ENCODE peak calls at places on chromosome 12, in eight cellular contexts. J is uterus, P is A549, T is suprapubic skin, U is ovary, W is heart left ventricle, D is sigmoid colon, B is spleen. V is an unnamed sample.

GRCh38 chr12:52469853-52470252 is 3.8 kb downstream of the KRT6C start:
- DNase-seq in U (no peak), D (no peak), J (no peak), W (no peak), B (no peak), P (no peak), T (no peak), V (no peak)

GRCh38 chr12:62701492-62701891 is 233.5 kb downstream of the PPM1H start:
- DNase-seq in D (no peak), W (no peak), B (no peak), U (no peak), P (no peak), J (no peak), T (no peak), V (no peak)

GRCh38 chr12:88720785-88721650 is 140.7 kb upstream of the KITLG start:
- DNase-seq in P (no peak), B (no peak), W (no peak), T (no peak), D (no peak), U (no peak), J (no peak), V (no peak)

GRCh38 chr12:94100254-94100653 is 48.1 kb upstream of the PLXNC1 start:
- DNase-seq in P (no peak), W (no peak), U (no peak), J (peak; percentile 62), B (no peak), T (no peak), D (no peak), V (peak; percentile 41)

GRCh38 chr12:630656-631632 is 32.3 kb downstream of the NINJ2 start:
- DNase-seq in W (peak; percentile 91), P (no peak), U (no peak), B (peak; percentile 96), J (peak; percentile 38), D (peak; percentile 76), T (peak; percentile 75), V (peak; percentile 91)

GRCh38 chr12:57514720-57515467 is 5.4 kb downstream of the DDIT3 start:
- DNase-seq in U (no peak), B (no peak), P (no peak), W (no peak), D (no peak), J (no peak), T (no peak), V (no peak)

GRCh38 chr12:47078733-47079364 is 572 bp upstream of the PCED1B start:
- DNase-seq in U (peak; percentile 55), D (peak; percentile 87), J (peak; percentile 34), P (peak; percentile 57), T (no peak), W (no peak), B (peak; percentile 84), V (peak; percentile 86)

GRCh38 chr12:91575631-91576030 is 393.0 kb upstream of the DCN start:
- DNase-seq in P (no peak), D (no peak), T (no peak), W (no peak), U (no peak), B (no peak), J (no peak), V (no peak)

DNA sequence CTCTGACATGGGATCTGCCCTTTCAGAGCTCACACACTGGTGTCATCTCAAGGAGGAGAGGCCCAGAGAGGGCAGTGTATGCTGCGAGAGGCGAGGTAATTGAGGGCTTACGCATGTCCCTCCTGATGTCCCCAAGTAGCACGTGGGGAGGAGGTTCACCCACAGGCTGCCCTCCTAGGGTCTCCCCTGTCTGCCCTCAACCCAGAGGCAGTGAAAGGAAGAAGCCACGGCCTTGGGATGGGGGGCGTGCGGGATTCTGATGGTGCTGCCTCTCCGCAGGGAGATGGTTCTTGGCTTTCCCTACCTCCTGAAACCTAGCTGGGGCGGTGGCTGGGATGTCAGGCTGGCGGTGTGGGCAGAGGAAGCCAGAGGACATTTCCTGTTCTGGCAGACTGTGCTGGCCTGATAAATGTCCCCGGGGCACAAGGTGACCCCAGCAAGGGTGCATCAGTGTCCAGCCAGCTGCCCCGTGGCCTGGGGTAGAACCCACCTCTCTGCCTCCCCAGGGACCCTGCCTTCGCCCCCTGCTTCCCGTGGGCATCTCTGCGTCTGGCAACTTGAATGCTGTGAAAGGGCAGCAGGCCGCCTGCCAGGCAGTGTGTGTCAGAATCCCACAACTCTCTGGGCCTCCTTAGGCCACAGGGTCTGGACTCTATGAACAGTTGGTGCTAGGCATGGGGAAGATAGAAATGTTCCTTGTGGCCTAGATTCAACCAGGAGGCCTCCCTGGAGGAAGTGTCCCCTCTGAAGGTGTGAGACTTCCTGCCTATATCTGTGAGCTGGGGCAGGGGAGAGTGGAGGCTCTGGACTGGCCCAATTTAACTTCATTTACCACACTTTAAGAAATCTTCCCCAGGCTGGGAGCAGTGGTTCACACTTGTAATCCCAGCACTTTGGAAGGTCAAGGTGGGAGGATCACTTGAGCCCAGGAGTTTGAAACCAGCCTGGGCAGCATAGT is 4.8 kb downstream of the SH2B3 start:
- DNase-seq in B (peak; percentile 82), U (no peak), J (no peak), W (no peak), P (no peak), D (no peak), T (no peak), V (no peak)
- TF ChIP-seq POLR2A in B (no peak), U (no peak), J (no peak), W (no peak), P (no peak), D (no peak), T (no peak), V (no peak)

DNA sequence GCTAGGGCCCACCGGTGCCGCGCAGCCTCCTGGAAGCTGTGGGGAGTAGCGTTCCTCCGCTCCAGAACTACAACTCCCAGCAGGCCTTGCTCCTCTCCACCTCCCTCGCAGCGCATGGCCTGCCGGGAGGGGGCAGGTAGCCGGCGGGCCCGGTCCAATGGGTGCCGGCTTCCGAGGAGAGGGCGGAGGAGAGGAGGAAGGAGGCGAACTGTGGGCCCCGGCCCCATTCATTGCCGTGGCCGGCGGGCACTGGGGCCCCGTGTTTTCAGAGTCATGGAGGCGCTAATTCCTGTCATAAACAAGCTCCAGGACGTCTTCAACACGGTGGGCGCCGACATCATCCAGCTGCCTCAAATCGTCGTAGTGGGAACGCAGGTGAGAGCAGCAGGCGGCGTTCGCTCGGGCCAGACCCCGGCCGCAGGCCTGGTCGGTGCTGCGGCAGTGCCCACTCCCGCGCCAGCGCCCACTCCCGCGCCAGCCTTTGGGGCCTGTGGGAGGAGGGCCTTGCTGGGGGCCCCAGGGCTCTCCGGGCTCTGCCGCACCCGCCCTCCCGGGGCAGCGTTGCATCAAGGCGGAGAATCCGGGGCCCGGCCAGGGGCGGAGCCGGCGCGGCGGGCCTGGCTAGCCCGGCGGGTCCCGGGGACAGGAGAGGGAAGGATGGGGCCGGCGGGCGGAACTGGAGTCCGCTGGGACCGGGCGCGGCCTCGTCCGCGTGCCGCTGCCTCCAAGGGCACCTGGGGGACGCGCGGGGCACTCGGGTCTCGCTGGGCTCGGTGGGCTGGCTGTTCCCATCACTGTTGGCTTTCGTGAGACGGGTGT is at the start of gene DNM1L:
- DNase-seq in J (peak; percentile 93), W (peak; percentile 97), T (peak; percentile 95), B (peak; percentile 99), U (peak; percentile 93), D (peak; percentile 97), P (peak; percentile 96), V (peak; percentile 92)
- TF ChIP-seq CTCF in J (peak; percentile 34), W (peak; percentile 15), T (no peak), B (peak; percentile 56), U (no peak), D (no peak), P (no peak), V (no peak)

DNA sequence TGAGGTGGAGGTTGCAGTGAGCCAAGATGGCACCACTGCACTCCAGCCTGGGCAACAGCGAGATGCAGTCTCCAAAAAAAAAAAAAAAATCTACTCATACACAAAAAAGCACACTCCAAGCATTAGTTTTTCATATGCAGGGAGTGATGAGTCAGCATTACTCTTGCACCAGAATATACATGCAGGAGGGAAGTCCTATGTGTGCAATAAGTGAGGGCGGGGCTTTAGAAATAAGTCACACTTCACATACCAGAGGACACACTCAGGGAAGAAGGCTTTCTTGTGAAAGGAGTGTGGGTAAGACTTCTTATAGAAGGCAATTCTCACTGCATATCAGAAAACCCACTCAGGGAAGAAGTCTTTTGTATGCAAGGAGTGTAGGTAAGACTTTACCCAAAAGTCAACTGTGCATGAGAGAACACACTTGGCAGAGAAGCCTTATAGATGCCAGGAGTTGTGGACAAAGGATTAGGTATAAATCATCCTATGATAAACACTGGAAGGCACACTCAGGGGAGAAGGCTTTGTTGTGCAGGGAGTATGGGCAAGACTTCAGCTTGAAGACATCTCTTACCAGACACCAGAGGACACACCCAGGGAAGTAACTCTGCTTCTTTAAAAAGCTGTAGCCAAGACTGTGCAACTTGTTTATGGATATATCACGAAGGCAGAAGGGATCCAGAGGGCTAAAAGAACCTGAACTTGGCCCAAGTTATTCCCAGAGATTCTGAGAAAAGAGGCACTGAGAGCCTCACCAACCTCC is 50.5 kb downstream of the ATF7 start:
- DNase-seq in W (no peak), U (no peak), J (no peak), B (no peak), P (peak; percentile 42), T (no peak), D (no peak), V (no peak)
- H3K4me3 ChIP-seq in W (no peak overlapping the region), U (no peak overlapping the region), J (no peak overlapping the region), B (no peak overlapping the region), P (no peak overlapping the region), T (no peak overlapping the region), D (no peak overlapping the region), V (no peak overlapping the region)

GRCh38 chr12:3295225-3295624 is 195.8 kb upstream of the PRMT8 start:
- DNase-seq in T (no peak), W (no peak), P (no peak), D (no peak), J (no peak), B (no peak), U (no peak), V (no peak)

GRCh38 chr12:3294481-3294911 is 196.5 kb upstream of the PRMT8 start:
- DNase-seq in U (no peak), W (no peak), T (no peak), D (no peak), B (no peak), J (no peak), P (no peak), V (no peak)

GRCh38 chr12:3293446-3294161 is 197.4 kb upstream of the PRMT8 start:
- DNase-seq in D (no peak), B (no peak), U (no peak), T (no peak), P (peak; percentile 41), J (no peak), W (no peak), V (no peak)

GRCh38 chr12:3296409-3296701 is 194.6 kb upstream of the PRMT8 start:
- DNase-seq in T (no peak), P (no peak), B (no peak), D (no peak), W (no peak), J (no peak), U (no peak), V (no peak)

DNA sequence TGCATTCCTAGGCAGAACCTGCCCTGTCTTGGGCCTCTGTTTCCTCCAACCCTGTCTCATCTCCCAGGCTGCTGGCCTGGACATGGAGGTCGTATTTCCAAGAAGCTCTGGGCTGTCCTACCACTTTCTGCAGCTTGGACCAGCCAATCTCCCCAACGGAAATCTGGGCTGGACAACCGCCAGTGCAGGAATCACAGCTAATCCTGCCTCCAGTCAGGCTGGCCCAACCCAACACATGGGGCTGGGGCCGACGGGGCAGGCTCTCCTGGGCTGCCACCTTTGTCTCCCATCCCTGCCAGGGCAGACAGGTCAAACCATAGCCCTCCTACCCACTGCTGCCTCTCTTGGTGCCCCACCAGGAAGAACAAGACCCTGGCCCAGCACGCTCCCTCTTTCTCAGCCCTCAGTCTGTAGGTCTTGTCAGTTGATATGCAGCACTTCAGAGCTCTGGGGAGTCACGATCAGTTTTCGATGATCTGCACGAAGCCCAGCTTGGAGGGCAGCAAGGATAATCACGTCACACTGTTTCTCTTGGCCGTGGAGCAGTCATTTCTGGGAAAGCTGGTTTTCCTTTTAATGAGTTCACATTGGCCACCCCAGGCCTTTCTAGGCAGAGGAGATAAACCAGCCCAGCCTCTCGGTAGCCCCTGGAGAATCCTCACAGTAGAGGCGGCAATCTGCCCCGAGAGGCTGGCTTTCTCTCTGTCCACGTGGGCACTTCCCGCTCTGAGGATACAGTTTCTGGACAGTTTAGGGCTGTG is 195.2 kb upstream of the PRMT8 start:
- DNase-seq in U (no peak), W (no peak), P (no peak), D (no peak), T (no peak), J (no peak), B (no peak), V (no peak)
- TF ChIP-seq POLR2A in U (no peak), W (no peak), P (no peak), D (no peak), T (no peak), J (no peak), B (no peak), V (no peak)